ENCODE peak calls at places on chromosomes 2 and 18, in ten cellular contexts. One of them, this sample, is unnamed.

GRCh38 chr2:27569398-27569797 is 13.4 kb upstream of the ZNF512 start:
- DNase-seq in GM04504: no peak
- DNase-seq in hypothalamus: no peak
- DNase-seq in COR-L47: no peak
- DNase-seq in H54: no peak
- DNase-seq in NCI-H446: no peak
- DNase-seq in amniotic stem cell: no peak
- DNase-seq in CD8-positive, alpha-beta T cell: no peak
- DNase-seq in iPS-NIHi11: no peak
- DNase-seq in Right ventricle myocardium superior: no peak
- DNase-seq in this sample: no peak

GRCh38 chr2:112644155-112644932 is 1.4 kb upstream of the SLC20A1 start:
- DNase-seq in GM04504: no peak
- DNase-seq in hypothalamus: no peak
- DNase-seq in COR-L47: no peak
- DNase-seq in H54: no peak
- DNase-seq in NCI-H446: no peak
- DNase-seq in amniotic stem cell: no peak
- DNase-seq in CD8-positive, alpha-beta T cell: no peak
- DNase-seq in iPS-NIHi11: no peak
- DNase-seq in Right ventricle myocardium superior: no peak
- DNase-seq in this sample: peak

GRCh38 chr2:42425697-42426096 is 64.7 kb upstream of the COX7A2L start:
- DNase-seq in GM04504: no peak
- DNase-seq in hypothalamus: no peak
- DNase-seq in COR-L47: no peak
- DNase-seq in H54: no peak
- DNase-seq in NCI-H446: no peak
- DNase-seq in amniotic stem cell: no peak
- DNase-seq in CD8-positive, alpha-beta T cell: no peak
- DNase-seq in iPS-NIHi11: no peak
- DNase-seq in Right ventricle myocardium superior: no peak
- DNase-seq in this sample: no peak

GRCh38 chr2:201975964-201976612 is 57.6 kb upstream of the FZD7 start:
- DNase-seq in GM04504: no peak
- DNase-seq in hypothalamus: no peak
- DNase-seq in COR-L47: no peak
- DNase-seq in H54: no peak
- DNase-seq in NCI-H446: no peak
- DNase-seq in amniotic stem cell: no peak
- DNase-seq in CD8-positive, alpha-beta T cell: no peak
- DNase-seq in iPS-NIHi11: no peak
- DNase-seq in Right ventricle myocardium superior: no peak
- DNase-seq in this sample: no peak

GRCh38 chr2:239224249-239224605 is 176.6 kb downstream of the HDAC4 start:
- DNase-seq in GM04504: no peak
- DNase-seq in hypothalamus: no peak
- DNase-seq in COR-L47: no peak
- DNase-seq in H54: no peak
- DNase-seq in NCI-H446: no peak
- DNase-seq in amniotic stem cell: no peak
- DNase-seq in CD8-positive, alpha-beta T cell: no peak
- DNase-seq in iPS-NIHi11: no peak
- DNase-seq in Right ventricle myocardium superior: no peak
- DNase-seq in this sample: no peak

GRCh38 chr2:225616372-225616771 is 216.9 kb downstream of the NYAP2 start:
- DNase-seq in GM04504: no peak
- DNase-seq in hypothalamus: no peak
- DNase-seq in COR-L47: no peak
- DNase-seq in H54: no peak
- DNase-seq in NCI-H446: no peak
- DNase-seq in amniotic stem cell: no peak
- DNase-seq in CD8-positive, alpha-beta T cell: no peak
- DNase-seq in iPS-NIHi11: no peak
- DNase-seq in Right ventricle myocardium superior: no peak
- DNase-seq in this sample: no peak

GRCh38 chr2:235747868-235748144 is 254.0 kb downstream of the AGAP1 start:
- DNase-seq in GM04504: no peak
- DNase-seq in hypothalamus: no peak
- DNase-seq in COR-L47: peak
- DNase-seq in H54: no peak
- DNase-seq in NCI-H446: peak
- DNase-seq in amniotic stem cell: no peak
- DNase-seq in CD8-positive, alpha-beta T cell: no peak
- DNase-seq in iPS-NIHi11: peak
- DNase-seq in Right ventricle myocardium superior: no peak
- DNase-seq in this sample: peak

GRCh38 chr18:394276-394996 is 106.1 kb downstream of the COLEC12 start:
- DNase-seq in GM04504: no peak
- DNase-seq in hypothalamus: no peak
- DNase-seq in COR-L47: peak
- DNase-seq in H54: no peak
- DNase-seq in NCI-H446: no peak
- DNase-seq in amniotic stem cell: no peak
- DNase-seq in CD8-positive, alpha-beta T cell: no peak
- DNase-seq in iPS-NIHi11: no peak
- DNase-seq in Right ventricle myocardium superior: no peak
- DNase-seq in this sample: peak

GRCh38 chr2:148650881-148651280 is 6.3 kb downstream of the EPC2 start:
- DNase-seq in GM04504: no peak
- DNase-seq in hypothalamus: no peak
- DNase-seq in COR-L47: no peak
- DNase-seq in H54: no peak
- DNase-seq in NCI-H446: no peak
- DNase-seq in amniotic stem cell: no peak
- DNase-seq in CD8-positive, alpha-beta T cell: no peak
- DNase-seq in iPS-NIHi11: no peak
- DNase-seq in Right ventricle myocardium superior: no peak
- DNase-seq in this sample: no peak

GRCh38 chr18:7926526-7926925 is 359.4 kb downstream of the PTPRM start:
- DNase-seq in GM04504: no peak
- DNase-seq in hypothalamus: no peak
- DNase-seq in COR-L47: peak
- DNase-seq in H54: no peak
- DNase-seq in NCI-H446: no peak
- DNase-seq in amniotic stem cell: no peak
- DNase-seq in CD8-positive, alpha-beta T cell: no peak
- DNase-seq in iPS-NIHi11: peak
- DNase-seq in Right ventricle myocardium superior: no peak
- DNase-seq in this sample: no peak

GRCh38 chr2:195672674-195673073 is 15.6 kb downstream of the SLC39A10 start:
- DNase-seq in GM04504: no peak
- DNase-seq in hypothalamus: no peak
- DNase-seq in COR-L47: no peak
- DNase-seq in H54: no peak
- DNase-seq in NCI-H446: no peak
- DNase-seq in amniotic stem cell: no peak
- DNase-seq in CD8-positive, alpha-beta T cell: no peak
- DNase-seq in iPS-NIHi11: peak
- DNase-seq in Right ventricle myocardium superior: no peak
- DNase-seq in this sample: no peak

GRCh38 chr2:60456115-60456770 is 97.2 kb downstream of the BCL11A start:
- DNase-seq in GM04504: no peak
- DNase-seq in hypothalamus: no peak
- DNase-seq in COR-L47: no peak
- DNase-seq in H54: no peak
- DNase-seq in NCI-H446: no peak
- DNase-seq in amniotic stem cell: no peak
- DNase-seq in CD8-positive, alpha-beta T cell: no peak
- DNase-seq in iPS-NIHi11: no peak
- DNase-seq in Right ventricle myocardium superior: no peak
- DNase-seq in this sample: no peak

GRCh38 chr18:25111382-25112070 is 240.4 kb downstream of the ZNF521 start:
- DNase-seq in GM04504: no peak
- DNase-seq in hypothalamus: no peak
- DNase-seq in COR-L47: no peak
- DNase-seq in H54: no peak
- DNase-seq in NCI-H446: no peak
- DNase-seq in amniotic stem cell: no peak
- DNase-seq in CD8-positive, alpha-beta T cell: no peak
- DNase-seq in iPS-NIHi11: no peak
- DNase-seq in Right ventricle myocardium superior: no peak
- DNase-seq in this sample: peak

GRCh38 chr2:239726631-239727181 is 298.4 kb downstream of the NDUFA10 start:
- DNase-seq in GM04504: no peak
- DNase-seq in hypothalamus: no peak
- DNase-seq in COR-L47: no peak
- DNase-seq in H54: no peak
- DNase-seq in NCI-H446: no peak
- DNase-seq in amniotic stem cell: no peak
- DNase-seq in CD8-positive, alpha-beta T cell: no peak
- DNase-seq in iPS-NIHi11: no peak
- DNase-seq in Right ventricle myocardium superior: no peak
- DNase-seq in this sample: no peak

GRCh38 chr2:178865537-178865936 is 58.3 kb upstream of the TTN start:
- DNase-seq in GM04504: no peak
- DNase-seq in hypothalamus: no peak
- DNase-seq in COR-L47: peak
- DNase-seq in H54: no peak
- DNase-seq in NCI-H446: peak
- DNase-seq in amniotic stem cell: no peak
- DNase-seq in CD8-positive, alpha-beta T cell: no peak
- DNase-seq in iPS-NIHi11: no peak
- DNase-seq in Right ventricle myocardium superior: no peak
- DNase-seq in this sample: no peak

GRCh38 chr2:45172993-45173392 is 163.7 kb upstream of the SIX2 start:
- DNase-seq in GM04504: no peak
- DNase-seq in hypothalamus: no peak
- DNase-seq in COR-L47: no peak
- DNase-seq in H54: no peak
- DNase-seq in NCI-H446: no peak
- DNase-seq in amniotic stem cell: no peak
- DNase-seq in CD8-positive, alpha-beta T cell: no peak
- DNase-seq in iPS-NIHi11: no peak
- DNase-seq in Right ventricle myocardium superior: no peak
- DNase-seq in this sample: no peak

GRCh38 chr18:43486462-43486861 is 209.2 kb upstream of the SYT4 start:
- DNase-seq in GM04504: no peak
- DNase-seq in hypothalamus: no peak
- DNase-seq in COR-L47: peak
- DNase-seq in H54: no peak
- DNase-seq in NCI-H446: no peak
- DNase-seq in amniotic stem cell: no peak
- DNase-seq in CD8-positive, alpha-beta T cell: no peak
- DNase-seq in iPS-NIHi11: no peak
- DNase-seq in Right ventricle myocardium superior: no peak
- DNase-seq in this sample: no peak

GRCh38 chr2:7792031-7792651 is 874.9 kb downstream of the RNF144A start:
- DNase-seq in GM04504: no peak
- DNase-seq in hypothalamus: no peak
- DNase-seq in COR-L47: peak
- DNase-seq in H54: no peak
- DNase-seq in NCI-H446: peak
- DNase-seq in amniotic stem cell: no peak
- DNase-seq in CD8-positive, alpha-beta T cell: no peak
- DNase-seq in iPS-NIHi11: no peak
- DNase-seq in Right ventricle myocardium superior: no peak
- DNase-seq in this sample: peak

GRCh38 chr2:70188460-70188859 is 2.4 kb downstream of the C2orf42 start:
- DNase-seq in GM04504: no peak
- DNase-seq in hypothalamus: no peak
- DNase-seq in COR-L47: no peak
- DNase-seq in H54: no peak
- DNase-seq in NCI-H446: no peak
- DNase-seq in amniotic stem cell: no peak
- DNase-seq in CD8-positive, alpha-beta T cell: no peak
- DNase-seq in iPS-NIHi11: no peak
- DNase-seq in Right ventricle myocardium superior: no peak
- DNase-seq in this sample: peak

GRCh38 chr2:14081526-14081925 is 551.0 kb upstream of the LRATD1 start:
- DNase-seq in GM04504: no peak
- DNase-seq in hypothalamus: no peak
- DNase-seq in COR-L47: no peak
- DNase-seq in H54: no peak
- DNase-seq in NCI-H446: no peak
- DNase-seq in amniotic stem cell: no peak
- DNase-seq in CD8-positive, alpha-beta T cell: no peak
- DNase-seq in iPS-NIHi11: no peak
- DNase-seq in Right ventricle myocardium superior: no peak
- DNase-seq in this sample: peak

GRCh38 chr18:66156946-66157687 is 406.3 kb downstream of the CDH7 start:
- DNase-seq in GM04504: no peak
- DNase-seq in hypothalamus: no peak
- DNase-seq in COR-L47: no peak
- DNase-seq in H54: no peak
- DNase-seq in NCI-H446: no peak
- DNase-seq in amniotic stem cell: no peak
- DNase-seq in CD8-positive, alpha-beta T cell: no peak
- DNase-seq in iPS-NIHi11: no peak
- DNase-seq in Right ventricle myocardium superior: no peak
- DNase-seq in this sample: no peak

GRCh38 chr2:134336936-134337335 is 83.1 kb downstream of the MGAT5 start:
- DNase-seq in GM04504: no peak
- DNase-seq in hypothalamus: no peak
- DNase-seq in COR-L47: no peak
- DNase-seq in H54: no peak
- DNase-seq in NCI-H446: no peak
- DNase-seq in amniotic stem cell: no peak
- DNase-seq in CD8-positive, alpha-beta T cell: no peak
- DNase-seq in iPS-NIHi11: no peak
- DNase-seq in Right ventricle myocardium superior: no peak
- DNase-seq in this sample: no peak

GRCh38 chr2:107553534-107553933 is 273.2 kb upstream of the RGPD4 start:
- DNase-seq in GM04504: no peak
- DNase-seq in hypothalamus: no peak
- DNase-seq in COR-L47: no peak
- DNase-seq in H54: no peak
- DNase-seq in NCI-H446: peak
- DNase-seq in amniotic stem cell: no peak
- DNase-seq in CD8-positive, alpha-beta T cell: no peak
- DNase-seq in iPS-NIHi11: no peak
- DNase-seq in Right ventricle myocardium superior: no peak
- DNase-seq in this sample: peak

This sample was measured in astrocyte of the hippocampus.